ENCODE peak calls at places on chromosomes 3 and 15, in six cellular contexts. One of them, this sample, is unnamed.

GRCh38 chr3:129199366-129199765 is 15.7 kb upstream of the CNBP start:
- DNase-seq in upper lobe of left lung: no peak
- DNase-seq in Kasumi-1: no peak
- DNase-seq in H54: no peak
- DNase-seq in HS-5: no peak
- DNase-seq in ecto neural progenitor cell: no peak
- DNase-seq in this sample: no peak

GRCh38 chr3:187183210-187183862 is 13.9 kb upstream of the RTP1 start:
- DNase-seq in upper lobe of left lung: no peak
- DNase-seq in Kasumi-1: no peak
- DNase-seq in H54: no peak
- DNase-seq in HS-5: no peak
- DNase-seq in ecto neural progenitor cell: no peak
- DNase-seq in this sample: no peak

GRCh38 chr15:98774756-98775497 is 126.6 kb downstream of the IGF1R start:
- DNase-seq in upper lobe of left lung: no peak
- DNase-seq in Kasumi-1: no peak
- DNase-seq in H54: no peak
- DNase-seq in HS-5: no peak
- DNase-seq in ecto neural progenitor cell: no peak
- DNase-seq in this sample: no peak

GRCh38 chr15:85854345-85855097 is 59.8 kb upstream of the KLHL25 start:
- DNase-seq in upper lobe of left lung: peak
- DNase-seq in Kasumi-1: peak
- DNase-seq in H54: peak
- DNase-seq in HS-5: no peak
- DNase-seq in ecto neural progenitor cell: peak
- DNase-seq in this sample: no peak

GRCh38 chr3:80278056-80278455 is 510.3 kb upstream of the ROBO1 start:
- DNase-seq in upper lobe of left lung: no peak
- DNase-seq in Kasumi-1: no peak
- DNase-seq in H54: no peak
- DNase-seq in HS-5: no peak
- DNase-seq in ecto neural progenitor cell: no peak
- DNase-seq in this sample: no peak

GRCh38 chr15:66097151-66098018 is 156.2 kb downstream of the MEGF11 start:
- DNase-seq in upper lobe of left lung: no peak
- DNase-seq in Kasumi-1: no peak
- DNase-seq in H54: no peak
- DNase-seq in HS-5: no peak
- DNase-seq in ecto neural progenitor cell: no peak
- DNase-seq in this sample: no peak

GRCh38 chr3:180543877-180544276 is 58.1 kb upstream of the TTC14 start:
- DNase-seq in upper lobe of left lung: no peak
- DNase-seq in Kasumi-1: no peak
- DNase-seq in H54: no peak
- DNase-seq in HS-5: no peak
- DNase-seq in ecto neural progenitor cell: no peak
- DNase-seq in this sample: no peak

GRCh38 chr3:38354588-38355344 is 8.2 kb downstream of the XYLB start:
- DNase-seq in upper lobe of left lung: peak
- DNase-seq in Kasumi-1: peak
- DNase-seq in H54: no peak
- DNase-seq in HS-5: no peak
- DNase-seq in ecto neural progenitor cell: no peak
- DNase-seq in this sample: no peak

GRCh38 chr15:98868564-98868963 is 139.0 kb downstream of the PGPEP1L start:
- DNase-seq in upper lobe of left lung: no peak
- DNase-seq in Kasumi-1: no peak
- DNase-seq in H54: no peak
- DNase-seq in HS-5: no peak
- DNase-seq in ecto neural progenitor cell: no peak
- DNase-seq in this sample: no peak

GRCh38 chr15:44726568-44727461 is 9.5 kb upstream of the TRIM69 start:
- DNase-seq in upper lobe of left lung: peak
- DNase-seq in Kasumi-1: peak
- DNase-seq in H54: peak
- DNase-seq in HS-5: peak
- DNase-seq in ecto neural progenitor cell: no peak
- DNase-seq in this sample: peak

GRCh38 chr15:59918994-59919951 is 84.8 kb upstream of the FOXB1 start:
- DNase-seq in upper lobe of left lung: no peak
- DNase-seq in Kasumi-1: no peak
- DNase-seq in H54: peak
- DNase-seq in HS-5: peak
- DNase-seq in ecto neural progenitor cell: no peak
- DNase-seq in this sample: no peak

GRCh38 chr15:60804986-60805949 is 326.3 kb upstream of the ICE2 start:
- DNase-seq in upper lobe of left lung: no peak
- DNase-seq in Kasumi-1: no peak
- DNase-seq in H54: peak
- DNase-seq in HS-5: no peak
- DNase-seq in ecto neural progenitor cell: no peak
- DNase-seq in this sample: no peak

GRCh38 chr15:58212909-58213526 is 74.8 kb downstream of the AQP9 start:
- DNase-seq in upper lobe of left lung: no peak
- DNase-seq in Kasumi-1: peak
- DNase-seq in H54: no peak
- DNase-seq in HS-5: no peak
- DNase-seq in ecto neural progenitor cell: no peak
- DNase-seq in this sample: no peak

GRCh38 chr15:29924750-29925149 is 102.5 kb upstream of the TJP1 start:
- DNase-seq in upper lobe of left lung: peak
- DNase-seq in Kasumi-1: no peak
- DNase-seq in H54: peak
- DNase-seq in HS-5: peak
- DNase-seq in ecto neural progenitor cell: peak
- DNase-seq in this sample: no peak

GRCh38 chr3:187932530-187932929 is 187.3 kb upstream of the BCL6 start:
- DNase-seq in upper lobe of left lung: no peak
- DNase-seq in Kasumi-1: no peak
- DNase-seq in H54: no peak
- DNase-seq in HS-5: no peak
- DNase-seq in ecto neural progenitor cell: no peak
- DNase-seq in this sample: no peak

GRCh38 chr3:106611841-106612240 is 743.0 kb upstream of the CBLB start:
- DNase-seq in upper lobe of left lung: no peak
- DNase-seq in Kasumi-1: no peak
- DNase-seq in H54: no peak
- DNase-seq in HS-5: no peak
- DNase-seq in ecto neural progenitor cell: no peak
- DNase-seq in this sample: no peak

GRCh38 chr15:89805241-89806216 is 9.1 kb downstream of the ANPEP start:
- DNase-seq in upper lobe of left lung: no peak
- DNase-seq in Kasumi-1: no peak
- DNase-seq in H54: no peak
- DNase-seq in HS-5: no peak
- DNase-seq in ecto neural progenitor cell: no peak
- DNase-seq in this sample: no peak

GRCh38 chr3:29335438-29335837 is 54.6 kb downstream of the RBMS3 start:
- DNase-seq in upper lobe of left lung: peak
- DNase-seq in Kasumi-1: peak
- DNase-seq in H54: peak
- DNase-seq in HS-5: peak
- DNase-seq in ecto neural progenitor cell: peak
- DNase-seq in this sample: no peak

GRCh38 chr15:52624262-52624661 is 54.9 kb downstream of the ATOSA start:
- DNase-seq in upper lobe of left lung: no peak
- DNase-seq in Kasumi-1: no peak
- DNase-seq in H54: no peak
- DNase-seq in HS-5: no peak
- DNase-seq in ecto neural progenitor cell: no peak
- DNase-seq in this sample: no peak

GRCh38 chr15:51443282-51443914 is 101.9 kb downstream of the GLDN start:
- DNase-seq in upper lobe of left lung: no peak
- DNase-seq in Kasumi-1: no peak
- DNase-seq in H54: no peak
- DNase-seq in HS-5: no peak
- DNase-seq in ecto neural progenitor cell: no peak
- DNase-seq in this sample: no peak

GRCh38 chr15:89389841-89390603 is 55.4 kb upstream of the POLG start:
- DNase-seq in upper lobe of left lung: no peak
- DNase-seq in Kasumi-1: no peak
- DNase-seq in H54: no peak
- DNase-seq in HS-5: no peak
- DNase-seq in ecto neural progenitor cell: no peak
- DNase-seq in this sample: no peak

GRCh38 chr15:75123395-75123794 is 78.3 kb upstream of the C15orf39 start:
- DNase-seq in upper lobe of left lung: no peak
- DNase-seq in Kasumi-1: no peak
- DNase-seq in H54: no peak
- DNase-seq in HS-5: no peak
- DNase-seq in ecto neural progenitor cell: no peak
- DNase-seq in this sample: no peak

GRCh38 chr15:25543156-25543555 is 104.3 kb upstream of the UBE3A start:
- DNase-seq in upper lobe of left lung: peak
- DNase-seq in Kasumi-1: no peak
- DNase-seq in H54: no peak
- DNase-seq in HS-5: no peak
- DNase-seq in ecto neural progenitor cell: no peak
- DNase-seq in this sample: no peak

GRCh38 chr15:89543389-89543788 is 31.9 kb upstream of the TICRR start:
- DNase-seq in upper lobe of left lung: no peak
- DNase-seq in Kasumi-1: no peak
- DNase-seq in H54: no peak
- DNase-seq in HS-5: no peak
- DNase-seq in ecto neural progenitor cell: no peak
- DNase-seq in this sample: no peak